ENCODE peak calls at places on chromosomes 3 and 15, in eight cellular contexts. One of them, this sample, is unnamed.

GRCh38 chr3:27659279-27660021 is 62.7 kb downstream of the EOMES start:
- DNase-seq in natural killer cell: peak; percentile 37
- DNase-seq in central memory CD8-positive, alpha-beta T cell: no peak
- DNase-seq in ACHN: peak; percentile 72
- DNase-seq in AG04450: no peak
- DNase-seq in activated naive CD8-positive, alpha-beta T cell treated with anti-CD3 and anti-CD28 coated beads, Interleukin-2, amount 50 U/mL, for 24 hours: peak; percentile 49
- DNase-seq in ELR: peak; percentile 71
- DNase-seq in spleen: no peak
- DNase-seq in this sample: peak; percentile 62

GRCh38 chr3:8499181-8499611 is 2.4 kb upstream of the LMCD1 start:
- DNase-seq in ACHN: no peak
- DNase-seq in ELR: no peak
- DNase-seq in spleen: no peak
- DNase-seq in AG04450: no peak
- DNase-seq in central memory CD8-positive, alpha-beta T cell: no peak
- DNase-seq in natural killer cell: no peak
- DNase-seq in activated naive CD8-positive, alpha-beta T cell treated with anti-CD3 and anti-CD28 coated beads, Interleukin-2, amount 50 U/mL, for 24 hours: no peak
- DNase-seq in this sample: no peak

GRCh38 chr3:178561239-178561638 is 25.0 kb downstream of the KCNMB2 start:
- DNase-seq in spleen: no peak
- DNase-seq in ACHN: no peak
- DNase-seq in central memory CD8-positive, alpha-beta T cell: no peak
- DNase-seq in natural killer cell: no peak
- DNase-seq in ELR: no peak
- DNase-seq in activated naive CD8-positive, alpha-beta T cell treated with anti-CD3 and anti-CD28 coated beads, Interleukin-2, amount 50 U/mL, for 24 hours: no peak
- DNase-seq in AG04450: no peak
- DNase-seq in this sample: no peak

GRCh38 chr3:159922861-159923312 is 65.7 kb upstream of the IL12A start:
- DNase-seq in natural killer cell: no peak
- DNase-seq in spleen: peak; percentile 77
- DNase-seq in activated naive CD8-positive, alpha-beta T cell treated with anti-CD3 and anti-CD28 coated beads, Interleukin-2, amount 50 U/mL, for 24 hours: no peak
- DNase-seq in ACHN: no peak
- DNase-seq in AG04450: no peak
- DNase-seq in central memory CD8-positive, alpha-beta T cell: no peak
- DNase-seq in ELR: no peak
- DNase-seq in this sample: no peak

GRCh38 chr15:66706225-66706732 is 4.2 kb downstream of the SMAD6 start:
- DNase-seq in AG04450: no peak
- DNase-seq in ELR: no peak
- DNase-seq in central memory CD8-positive, alpha-beta T cell: no peak
- DNase-seq in activated naive CD8-positive, alpha-beta T cell treated with anti-CD3 and anti-CD28 coated beads, Interleukin-2, amount 50 U/mL, for 24 hours: no peak
- DNase-seq in natural killer cell: no peak
- DNase-seq in spleen: no peak
- DNase-seq in ACHN: peak; percentile 85
- DNase-seq in this sample: no peak

GRCh38 chr3:78645628-78646310 is 1122.0 kb downstream of the ROBO1 start:
- DNase-seq in central memory CD8-positive, alpha-beta T cell: no peak
- DNase-seq in AG04450: peak; percentile 55
- DNase-seq in natural killer cell: no peak
- DNase-seq in activated naive CD8-positive, alpha-beta T cell treated with anti-CD3 and anti-CD28 coated beads, Interleukin-2, amount 50 U/mL, for 24 hours: no peak
- DNase-seq in spleen: no peak
- DNase-seq in ACHN: peak; percentile 78
- DNase-seq in ELR: peak; percentile 77
- DNase-seq in this sample: peak; percentile 89

GRCh38 chr3:125137432-125138033 is 75.0 kb downstream of the SLC12A8 start:
- DNase-seq in ELR: peak; percentile 91
- DNase-seq in central memory CD8-positive, alpha-beta T cell: no peak
- DNase-seq in AG04450: no peak
- DNase-seq in natural killer cell: no peak
- DNase-seq in ACHN: peak; percentile 49
- DNase-seq in activated naive CD8-positive, alpha-beta T cell treated with anti-CD3 and anti-CD28 coated beads, Interleukin-2, amount 50 U/mL, for 24 hours: no peak
- DNase-seq in spleen: no peak
- DNase-seq in this sample: peak; percentile 50

GRCh38 chr3:16290827-16291196 is 25.8 kb downstream of the OXNAD1 start:
- DNase-seq in spleen: no peak
- DNase-seq in AG04450: no peak
- DNase-seq in natural killer cell: no peak
- DNase-seq in central memory CD8-positive, alpha-beta T cell: no peak
- DNase-seq in ELR: peak; percentile 22
- DNase-seq in ACHN: no peak
- DNase-seq in activated naive CD8-positive, alpha-beta T cell treated with anti-CD3 and anti-CD28 coated beads, Interleukin-2, amount 50 U/mL, for 24 hours: no peak
- DNase-seq in this sample: no peak

GRCh38 chr15:64046347-64047153 is at the start of gene DAPK2:
- DNase-seq in ACHN: peak; percentile 67
- DNase-seq in ELR: peak; percentile 69
- DNase-seq in natural killer cell: peak; percentile 70
- DNase-seq in central memory CD8-positive, alpha-beta T cell: peak; percentile 43
- DNase-seq in spleen: peak; percentile 93
- DNase-seq in AG04450: no peak
- DNase-seq in activated naive CD8-positive, alpha-beta T cell treated with anti-CD3 and anti-CD28 coated beads, Interleukin-2, amount 50 U/mL, for 24 hours: peak; percentile 74
- DNase-seq in this sample: peak; percentile 65

GRCh38 chr3:45041666-45042065 is 15.6 kb downstream of the CLEC3B start:
- DNase-seq in natural killer cell: no peak
- DNase-seq in ELR: no peak
- DNase-seq in AG04450: no peak
- DNase-seq in ACHN: no peak
- DNase-seq in activated naive CD8-positive, alpha-beta T cell treated with anti-CD3 and anti-CD28 coated beads, Interleukin-2, amount 50 U/mL, for 24 hours: no peak
- DNase-seq in central memory CD8-positive, alpha-beta T cell: no peak
- DNase-seq in spleen: no peak
- DNase-seq in this sample: no peak

GRCh38 chr3:42134867-42135464 is 43.8 kb downstream of the TRAK1 start:
- DNase-seq in ACHN: no peak
- DNase-seq in central memory CD8-positive, alpha-beta T cell: no peak
- DNase-seq in AG04450: no peak
- DNase-seq in spleen: no peak
- DNase-seq in activated naive CD8-positive, alpha-beta T cell treated with anti-CD3 and anti-CD28 coated beads, Interleukin-2, amount 50 U/mL, for 24 hours: no peak
- DNase-seq in natural killer cell: no peak
- DNase-seq in ELR: no peak
- DNase-seq in this sample: peak; percentile 46

GRCh38 chr3:17585561-17586325 is 156.7 kb downstream of the TBC1D5 start:
- DNase-seq in spleen: no peak
- DNase-seq in ELR: no peak
- DNase-seq in AG04450: no peak
- DNase-seq in natural killer cell: no peak
- DNase-seq in central memory CD8-positive, alpha-beta T cell: no peak
- DNase-seq in activated naive CD8-positive, alpha-beta T cell treated with anti-CD3 and anti-CD28 coated beads, Interleukin-2, amount 50 U/mL, for 24 hours: no peak
- DNase-seq in ACHN: no peak
- DNase-seq in this sample: peak; percentile 16

GRCh38 chr15:71485094-71485693 is 325.2 kb upstream of the NR2E3 start:
- DNase-seq in activated naive CD8-positive, alpha-beta T cell treated with anti-CD3 and anti-CD28 coated beads, Interleukin-2, amount 50 U/mL, for 24 hours: no peak
- DNase-seq in natural killer cell: no peak
- DNase-seq in spleen: no peak
- DNase-seq in ELR: peak; percentile 28
- DNase-seq in central memory CD8-positive, alpha-beta T cell: no peak
- DNase-seq in AG04450: no peak
- DNase-seq in ACHN: no peak
- DNase-seq in this sample: no peak

GRCh38 chr15:91465696-91466095 is 365.6 kb downstream of the SV2B start:
- DNase-seq in central memory CD8-positive, alpha-beta T cell: no peak
- DNase-seq in ELR: no peak
- DNase-seq in ACHN: no peak
- DNase-seq in AG04450: no peak
- DNase-seq in spleen: no peak
- DNase-seq in natural killer cell: no peak
- DNase-seq in activated naive CD8-positive, alpha-beta T cell treated with anti-CD3 and anti-CD28 coated beads, Interleukin-2, amount 50 U/mL, for 24 hours: no peak
- DNase-seq in this sample: peak; percentile 70

GRCh38 chr3:161096771-161097367 is 8.3 kb downstream of the B3GALNT1 start:
- DNase-seq in activated naive CD8-positive, alpha-beta T cell treated with anti-CD3 and anti-CD28 coated beads, Interleukin-2, amount 50 U/mL, for 24 hours: no peak
- DNase-seq in ACHN: peak; percentile 28
- DNase-seq in spleen: no peak
- DNase-seq in AG04450: no peak
- DNase-seq in ELR: peak; percentile 28
- DNase-seq in central memory CD8-positive, alpha-beta T cell: no peak
- DNase-seq in natural killer cell: no peak
- DNase-seq in this sample: peak; percentile 44

GRCh38 chr3:8848696-8849131 is 79.3 kb upstream of the OXTR start:
- DNase-seq in AG04450: no peak
- DNase-seq in spleen: no peak
- DNase-seq in natural killer cell: no peak
- DNase-seq in ACHN: no peak
- DNase-seq in central memory CD8-positive, alpha-beta T cell: no peak
- DNase-seq in activated naive CD8-positive, alpha-beta T cell treated with anti-CD3 and anti-CD28 coated beads, Interleukin-2, amount 50 U/mL, for 24 hours: no peak
- DNase-seq in ELR: peak; percentile 91
- DNase-seq in this sample: peak; percentile 46

GRCh38 chr15:73894133-73894814 is 20.9 kb downstream of the TBC1D21 start:
- DNase-seq in spleen: no peak
- DNase-seq in ACHN: no peak
- DNase-seq in ELR: no peak
- DNase-seq in natural killer cell: no peak
- DNase-seq in central memory CD8-positive, alpha-beta T cell: no peak
- DNase-seq in AG04450: no peak
- DNase-seq in activated naive CD8-positive, alpha-beta T cell treated with anti-CD3 and anti-CD28 coated beads, Interleukin-2, amount 50 U/mL, for 24 hours: no peak
- DNase-seq in this sample: no peak

GRCh38 chr3:66406186-66406585 is 94.6 kb downstream of the LRIG1 start:
- DNase-seq in AG04450: no peak
- DNase-seq in spleen: no peak
- DNase-seq in ELR: no peak
- DNase-seq in natural killer cell: no peak
- DNase-seq in activated naive CD8-positive, alpha-beta T cell treated with anti-CD3 and anti-CD28 coated beads, Interleukin-2, amount 50 U/mL, for 24 hours: no peak
- DNase-seq in central memory CD8-positive, alpha-beta T cell: no peak
- DNase-seq in ACHN: no peak
- DNase-seq in this sample: no peak

GRCh38 chr3:113602836-113603235 is 70.5 kb downstream of the SIDT1 start:
- DNase-seq in spleen: no peak
- DNase-seq in ELR: no peak
- DNase-seq in AG04450: no peak
- DNase-seq in central memory CD8-positive, alpha-beta T cell: no peak
- DNase-seq in natural killer cell: no peak
- DNase-seq in activated naive CD8-positive, alpha-beta T cell treated with anti-CD3 and anti-CD28 coated beads, Interleukin-2, amount 50 U/mL, for 24 hours: no peak
- DNase-seq in ACHN: no peak
- DNase-seq in this sample: no peak

GRCh38 chr3:4719011-4719649 is 226.0 kb downstream of the ITPR1 start:
- DNase-seq in ELR: no peak
- DNase-seq in activated naive CD8-positive, alpha-beta T cell treated with anti-CD3 and anti-CD28 coated beads, Interleukin-2, amount 50 U/mL, for 24 hours: no peak
- DNase-seq in spleen: no peak
- DNase-seq in natural killer cell: no peak
- DNase-seq in central memory CD8-positive, alpha-beta T cell: no peak
- DNase-seq in ACHN: no peak
- DNase-seq in AG04450: peak; percentile 24
- DNase-seq in this sample: no peak

GRCh38 chr3:184523825-184524615 is 37.6 kb upstream of the EPHB3 start:
- DNase-seq in central memory CD8-positive, alpha-beta T cell: no peak
- DNase-seq in activated naive CD8-positive, alpha-beta T cell treated with anti-CD3 and anti-CD28 coated beads, Interleukin-2, amount 50 U/mL, for 24 hours: no peak
- DNase-seq in spleen: no peak
- DNase-seq in natural killer cell: no peak
- DNase-seq in AG04450: no peak
- DNase-seq in ELR: peak; percentile 74
- DNase-seq in ACHN: peak; percentile 30
- DNase-seq in this sample: peak; percentile 88

GRCh38 chr3:88957751-88958452 is 149.5 kb upstream of the EPHA3 start:
- DNase-seq in natural killer cell: no peak
- DNase-seq in AG04450: peak; percentile 30
- DNase-seq in ELR: peak; percentile 84
- DNase-seq in activated naive CD8-positive, alpha-beta T cell treated with anti-CD3 and anti-CD28 coated beads, Interleukin-2, amount 50 U/mL, for 24 hours: no peak
- DNase-seq in central memory CD8-positive, alpha-beta T cell: no peak
- DNase-seq in ACHN: no peak
- DNase-seq in spleen: no peak
- DNase-seq in this sample: peak; percentile 68

GRCh38 chr15:62465173-62465572 is 300.1 kb upstream of the C2CD4B start:
- DNase-seq in central memory CD8-positive, alpha-beta T cell: no peak
- DNase-seq in natural killer cell: no peak
- DNase-seq in ACHN: no peak
- DNase-seq in ELR: no peak
- DNase-seq in spleen: no peak
- DNase-seq in activated naive CD8-positive, alpha-beta T cell treated with anti-CD3 and anti-CD28 coated beads, Interleukin-2, amount 50 U/mL, for 24 hours: no peak
- DNase-seq in AG04450: no peak
- DNase-seq in this sample: no peak

This sample was measured in epithelial cell of esophagus.